ENCODE peak calls at places on chromosomes 7 and 10, in six cellular contexts. One of them, this sample, is unnamed. For H3K4me1, the result is how much of the 10 kb centered on the place peaks cover.

GRCh38 chr7:131105803-131106680 is 221.6 kb upstream of the MKLN1 start:
- DNase-seq in HCT116: no peak
- DNase-seq in HepG2: peak
- DNase-seq in GM12878: no peak
- DNase-seq in K562: peak
- DNase-seq in H1: no peak
- DNase-seq in this sample: no peak

GRCh38 chr10:126277177-126277576 is 111.1 kb downstream of the ADAM12 start:
- DNase-seq in HCT116: no peak
- DNase-seq in HepG2: no peak
- DNase-seq in GM12878: no peak
- DNase-seq in K562: no peak
- DNase-seq in H1: no peak
- DNase-seq in this sample: no peak

GRCh38 chr10:30000802-30001571 is 58.4 kb downstream of the JCAD start:
- DNase-seq in HCT116: no peak
- DNase-seq in HepG2: peak
- DNase-seq in GM12878: no peak
- DNase-seq in K562: no peak
- DNase-seq in H1: no peak
- DNase-seq in this sample: no peak

GRCh38 chr10:65126288-65126687 is 1605.1 kb downstream of the REEP3 start:
- DNase-seq in HCT116: no peak
- DNase-seq in HepG2: no peak
- DNase-seq in GM12878: no peak
- DNase-seq in K562: no peak
- DNase-seq in H1: no peak
- DNase-seq in this sample: no peak

GRCh38 chr10:78577673-78578072 is 491.1 kb upstream of the ZMIZ1 start:
- DNase-seq in HCT116: no peak
- DNase-seq in HepG2: no peak
- DNase-seq in GM12878: no peak
- DNase-seq in K562: no peak
- DNase-seq in H1: no peak
- DNase-seq in this sample: no peak

GRCh38 chr10:68981074-68981473 is 7.5 kb upstream of the KIFBP start:
- DNase-seq in HCT116: no peak
- DNase-seq in HepG2: peak
- DNase-seq in GM12878: no peak
- DNase-seq in K562: no peak
- DNase-seq in H1: no peak
- DNase-seq in this sample: no peak

GRCh38 chr10:38027992-38028391 is 17.5 kb downstream of the ZNF33A start:
- DNase-seq in HCT116: peak
- DNase-seq in HepG2: no peak
- DNase-seq in GM12878: no peak
- DNase-seq in K562: no peak
- DNase-seq in H1: no peak
- DNase-seq in this sample: no peak

GRCh38 chr10:35423505-35424306 is 87.4 kb downstream of the CCNY start:
- DNase-seq in HCT116: no peak
- DNase-seq in HepG2: no peak
- DNase-seq in GM12878: no peak
- DNase-seq in K562: no peak
- DNase-seq in H1: no peak
- DNase-seq in this sample: no peak

GRCh38 chr7:155357573-155358041 is 59.9 kb downstream of the INSIG1 start:
- DNase-seq in HCT116: no peak
- DNase-seq in HepG2: no peak
- DNase-seq in GM12878: no peak
- DNase-seq in K562: no peak
- DNase-seq in H1: no peak
- DNase-seq in this sample: no peak

GRCh38 chr7:142376356-142376997 is 118.6 kb upstream of the PRSS58 start:
- DNase-seq in HCT116: no peak
- DNase-seq in HepG2: no peak
- DNase-seq in GM12878: no peak
- DNase-seq in K562: no peak
- DNase-seq in H1: no peak
- DNase-seq in this sample: no peak

DNA sequence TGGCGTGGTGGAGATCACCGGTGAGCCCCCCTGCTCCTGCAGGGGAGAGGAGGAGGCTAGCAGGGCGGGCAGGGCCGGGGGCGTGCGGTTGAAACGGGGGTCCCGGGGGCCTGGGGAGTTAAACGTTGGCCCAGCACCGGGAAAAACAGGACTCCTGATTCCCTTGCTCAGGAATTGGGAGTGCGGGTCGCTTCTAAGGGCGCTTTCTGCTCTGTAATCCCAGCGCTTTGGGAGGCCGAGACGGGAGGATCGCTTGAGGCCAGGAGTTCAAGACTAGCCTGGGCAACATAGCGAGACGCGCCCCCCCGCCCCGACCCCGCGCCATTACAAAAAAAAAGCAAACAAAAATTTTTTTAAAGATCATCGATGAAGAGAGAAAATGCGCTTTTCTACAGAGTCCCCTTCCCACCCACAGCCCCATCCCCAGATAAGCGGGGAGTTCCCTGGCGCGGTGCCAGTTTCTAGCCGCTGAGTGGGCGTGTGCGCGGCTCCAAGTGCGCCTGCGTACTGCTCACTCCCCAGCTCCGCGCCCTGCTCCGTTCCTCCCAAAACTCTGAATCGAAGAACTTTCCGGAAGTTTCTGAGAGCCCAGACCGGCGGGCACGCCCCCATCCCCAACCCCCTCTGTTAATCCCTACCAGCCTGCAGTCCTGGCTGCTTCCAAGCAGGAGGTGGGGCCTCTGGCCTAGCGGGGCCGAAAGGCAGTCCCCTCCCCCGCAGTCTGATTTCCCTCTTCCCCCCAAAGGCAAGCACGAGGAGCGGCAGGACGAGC is 770 bp downstream of the HSPB1 start:
- DNase-seq in HCT116: peak
- DNase-seq in HepG2: peak
- DNase-seq in GM12878: peak
- DNase-seq in K562: peak
- DNase-seq in H1: peak
- DNase-seq in this sample: peak
- H3K4me1 ChIP-seq in HCT116: under half
- H3K4me1 ChIP-seq in HepG2: half or more
- H3K4me1 ChIP-seq in GM12878: under half
- H3K4me1 ChIP-seq in K562: under half
- H3K4me1 ChIP-seq in H1: under half
- H3K4me1 ChIP-seq in this sample: under half

GRCh38 chr7:137952406-137952805 is 49.5 kb downstream of the CREB3L2 start:
- DNase-seq in HCT116: no peak
- DNase-seq in HepG2: no peak
- DNase-seq in GM12878: no peak
- DNase-seq in K562: no peak
- DNase-seq in H1: no peak
- DNase-seq in this sample: no peak

GRCh38 chr7:137953692-137954470 is 48.0 kb downstream of the CREB3L2 start:
- DNase-seq in HCT116: peak
- DNase-seq in HepG2: no peak
- DNase-seq in GM12878: no peak
- DNase-seq in K562: peak
- DNase-seq in H1: no peak
- DNase-seq in this sample: peak

GRCh38 chr7:137951700-137952099 is 50.2 kb downstream of the CREB3L2 start:
- DNase-seq in HCT116: no peak
- DNase-seq in HepG2: no peak
- DNase-seq in GM12878: no peak
- DNase-seq in K562: no peak
- DNase-seq in H1: no peak
- DNase-seq in this sample: no peak

GRCh38 chr7:137954614-137955013 is 47.3 kb downstream of the CREB3L2 start:
- DNase-seq in HCT116: no peak
- DNase-seq in HepG2: no peak
- DNase-seq in GM12878: no peak
- DNase-seq in K562: no peak
- DNase-seq in H1: no peak
- DNase-seq in this sample: no peak

GRCh38 chr7:137953043-137953691 is 48.7 kb downstream of the CREB3L2 start:
- DNase-seq in HCT116: no peak
- DNase-seq in HepG2: no peak
- DNase-seq in GM12878: no peak
- DNase-seq in K562: no peak
- DNase-seq in H1: no peak
- DNase-seq in this sample: peak
- H3K9ac ChIP-seq in HCT116: no peak
- H3K9ac ChIP-seq in HepG2: no peak
- H3K9ac ChIP-seq in GM12878: no peak
- H3K9ac ChIP-seq in K562: no peak
- H3K9ac ChIP-seq in H1: no peak
- H3K9ac ChIP-seq in this sample: no peak

GRCh38 chr7:158017226-158018060 is 570.2 kb downstream of the PTPRN2 start:
- DNase-seq in HCT116: no peak
- DNase-seq in HepG2: no peak
- DNase-seq in GM12878: no peak
- DNase-seq in K562: no peak
- DNase-seq in H1: no peak
- DNase-seq in this sample: no peak
- TF ChIP-seq ZNF274 in HCT116: no peak
- TF ChIP-seq ZNF274 in HepG2: no peak
- TF ChIP-seq ZNF274 in GM12878: no peak
- TF ChIP-seq ZNF274 in K562: no peak
- TF ChIP-seq ZNF274 in H1: no peak
- TF ChIP-seq ZNF274 in this sample: no peak

GRCh38 chr7:88259656-88260380 is 40.0 kb upstream of the SRI start:
- DNase-seq in HCT116: no peak
- DNase-seq in HepG2: no peak
- DNase-seq in GM12878: no peak
- DNase-seq in K562: no peak
- DNase-seq in H1: no peak
- DNase-seq in this sample: no peak
- H3K4me1 ChIP-seq in HCT116: under half
- H3K4me1 ChIP-seq in HepG2: under half
- H3K4me1 ChIP-seq in GM12878: under half
- H3K4me1 ChIP-seq in K562: under half
- H3K4me1 ChIP-seq in H1: under half
- H3K4me1 ChIP-seq in this sample: under half

GRCh38 chr7:150382844-150383225 is 3.7 kb downstream of the ZNF775 start:
- DNase-seq in HCT116: no peak
- DNase-seq in HepG2: no peak
- DNase-seq in GM12878: no peak
- DNase-seq in K562: no peak
- DNase-seq in H1: no peak
- DNase-seq in this sample: no peak

GRCh38 chr7:150383710-150384397 is 4.7 kb downstream of the ZNF775 start:
- DNase-seq in HCT116: no peak
- DNase-seq in HepG2: peak
- DNase-seq in GM12878: no peak
- DNase-seq in K562: no peak
- DNase-seq in H1: peak
- DNase-seq in this sample: peak

GRCh38 chr7:150388306-150388705 is 9.2 kb downstream of the ZNF775 start:
- DNase-seq in HCT116: no peak
- DNase-seq in HepG2: no peak
- DNase-seq in GM12878: no peak
- DNase-seq in K562: no peak
- DNase-seq in H1: no peak
- DNase-seq in this sample: no peak

GRCh38 chr7:150384406-150385239 is 5.5 kb downstream of the ZNF775 start:
- DNase-seq in HCT116: no peak
- DNase-seq in HepG2: no peak
- DNase-seq in GM12878: no peak
- DNase-seq in K562: no peak
- DNase-seq in H1: no peak
- DNase-seq in this sample: no peak

DNA sequence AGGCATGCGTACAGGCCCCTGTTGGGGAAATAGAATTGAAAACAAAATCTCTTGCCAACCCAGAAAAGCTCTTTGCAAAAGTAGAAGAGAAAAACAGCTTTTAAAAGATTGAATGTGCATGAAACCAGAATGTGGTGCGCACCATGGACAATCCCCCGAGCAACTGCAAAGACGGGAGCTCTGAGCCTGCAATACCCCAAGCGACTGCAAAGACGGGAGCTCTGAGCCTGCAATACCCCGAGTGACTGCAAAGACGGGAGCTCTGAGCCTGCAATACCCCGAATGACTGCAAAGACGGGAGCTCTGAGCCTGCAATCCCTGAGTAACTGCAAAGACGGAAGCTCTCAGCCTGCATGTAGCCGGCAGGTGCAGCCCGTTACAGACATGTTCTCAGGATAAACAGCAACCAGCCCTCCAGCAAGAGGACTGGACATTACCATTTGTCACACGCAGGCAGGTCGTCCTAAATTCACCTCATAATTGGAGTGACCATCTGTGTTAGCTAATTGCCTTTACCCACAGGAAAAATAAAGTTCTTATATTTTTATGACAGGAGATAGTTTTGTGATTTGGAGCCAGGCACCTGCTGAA is 6.2 kb downstream of the ZNF775 start:
- DNase-seq in HCT116: no peak
- DNase-seq in HepG2: no peak
- DNase-seq in GM12878: no peak
- DNase-seq in K562: no peak
- DNase-seq in H1: no peak
- DNase-seq in this sample: no peak
- H3K9ac ChIP-seq in HCT116: no peak
- H3K9ac ChIP-seq in HepG2: peak
- H3K9ac ChIP-seq in GM12878: no peak
- H3K9ac ChIP-seq in K562: peak
- H3K9ac ChIP-seq in H1: no peak
- H3K9ac ChIP-seq in this sample: no peak

DNA sequence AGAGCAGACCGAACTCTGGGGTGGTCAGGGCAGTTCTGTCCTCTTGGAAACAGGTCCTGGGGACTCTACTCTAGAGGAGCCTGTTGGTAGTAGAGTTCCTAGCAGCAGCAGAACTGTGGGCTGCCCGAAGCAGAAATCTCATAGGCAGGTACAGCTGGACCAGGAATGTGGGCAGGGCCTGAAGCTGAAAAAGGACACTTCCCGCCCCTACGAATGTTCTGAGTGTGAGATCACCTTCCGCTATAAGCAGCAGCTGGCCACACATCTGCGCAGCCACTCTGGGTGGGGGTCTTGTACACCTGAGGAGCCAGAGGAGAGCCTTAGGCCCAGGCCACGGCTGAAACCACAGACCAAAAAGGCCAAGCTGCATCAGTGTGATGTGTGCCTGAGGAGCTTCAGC is 8.3 kb upstream of the ZNF783 start:
- DNase-seq in HCT116: no peak
- DNase-seq in HepG2: no peak
- DNase-seq in GM12878: no peak
- DNase-seq in K562: no peak
- DNase-seq in H1: no peak
- DNase-seq in this sample: no peak
- TF ChIP-seq ZNF274 in HCT116: no peak
- TF ChIP-seq ZNF274 in HepG2: no peak
- TF ChIP-seq ZNF274 in GM12878: no peak
- TF ChIP-seq ZNF274 in K562: no peak
- TF ChIP-seq ZNF274 in H1: no peak
- TF ChIP-seq ZNF274 in this sample: no peak